ENCODE peak calls at places on chromosomes 11 and 22, in six cellular contexts. J is MM.1S, D is GM23248, W is HCT116, E is PC-3, A is SK-N-SH. Q is an unnamed sample.

GRCh38 chr11:23732026-23732425 is 764.8 kb upstream of the LUZP2 start:
- DNase-seq in J (no peak), D (peak; percentile 6), W (no peak), E (no peak), A (no peak), Q (no peak)

GRCh38 chr11:47716692-47717091 is 1.5 kb upstream of the AGBL2 start:
- DNase-seq in J (peak; percentile 25), D (no peak), W (no peak), E (no peak), A (no peak), Q (no peak)

GRCh38 chr11:87573708-87574107 is 536.0 kb downstream of the TMEM135 start:
- DNase-seq in J (no peak), D (no peak), W (no peak), E (no peak), A (no peak), Q (no peak)

GRCh38 chr11:62181097-62181496 is 8.9 kb upstream of the SCGB1D1 start:
- DNase-seq in J (no peak), D (no peak), W (no peak), E (no peak), A (no peak), Q (no peak)

GRCh38 chr11:105022998-105023397 is at the start of gene CASP5:
- DNase-seq in J (no peak), D (no peak), W (no peak), E (no peak), A (no peak), Q (no peak)

GRCh38 chr22:49791682-49792081 is 36.0 kb downstream of the BRD1 start:
- DNase-seq in J (no peak), D (no peak), W (no peak), E (peak; percentile 12), A (no peak), Q (no peak)

GRCh38 chr22:49735411-49736311 is 92.0 kb downstream of the BRD1 start:
- DNase-seq in J (peak; percentile 46), D (peak; percentile 28), W (no peak), E (peak; percentile 30), A (peak; percentile 76), Q (peak; percentile 66)

GRCh38 chr11:108826136-108826535 is 161.3 kb downstream of the DDX10 start:
- DNase-seq in J (no peak), D (no peak), W (no peak), E (no peak), A (no peak), Q (no peak)

GRCh38 chr11:91173701-91174100 is 950.9 kb upstream of the CHORDC1 start:
- DNase-seq in J (no peak), D (no peak), W (no peak), E (peak; percentile 64), A (no peak), Q (no peak)

GRCh38 chr11:12094872-12095800 is 15.3 kb upstream of the MICAL2 start:
- DNase-seq in J (no peak), D (no peak), W (no peak), E (no peak), A (no peak), Q (no peak)

GRCh38 chr11:126698576-126698975 is 302.0 kb downstream of the KIRREL3 start:
- DNase-seq in J (no peak), D (no peak), W (no peak), E (no peak), A (no peak), Q (no peak)

GRCh38 chr11:78039391-78039918 is 16.4 kb upstream of the KCTD14 start:
- DNase-seq in J (no peak), D (no peak), W (no peak), E (no peak), A (no peak), Q (no peak)

GRCh38 chr11:112049777-112050176 is 24.0 kb downstream of the PIH1D2 start:
- DNase-seq in J (no peak), D (no peak), W (no peak), E (no peak), A (no peak), Q (no peak)

GRCh38 chr22:24051568-24051967 is 40.5 kb downstream of the CABIN1 start:
- DNase-seq in J (no peak), D (peak; percentile 93), W (no peak), E (no peak), A (no peak), Q (no peak)

GRCh38 chr11:116598036-116598435 is 174.8 kb downstream of the BUD13 start:
- DNase-seq in J (no peak), D (no peak), W (no peak), E (no peak), A (no peak), Q (no peak)

GRCh38 chr11:75239551-75240290 is 853 bp upstream of the TPBGL start:
- DNase-seq in J (no peak), D (no peak), W (no peak), E (no peak), A (peak; percentile 10), Q (no peak)

GRCh38 chr11:75241036-75241905 is 697 bp downstream of the TPBGL start:
- DNase-seq in J (peak; percentile 80), D (peak; percentile 94), W (peak; percentile 54), E (peak; percentile 94), A (peak; percentile 98), Q (no peak)

GRCh38 chr11:75237050-75237449 is 3.5 kb upstream of the TPBGL start:
- DNase-seq in J (no peak), D (no peak), W (no peak), E (no peak), A (no peak), Q (no peak)

GRCh38 chr11:75240381-75241035 is at the start of gene TPBGL:
- DNase-seq in J (no peak), D (peak; percentile 5), W (no peak), E (no peak), A (peak; percentile 79), Q (no peak)

DNA sequence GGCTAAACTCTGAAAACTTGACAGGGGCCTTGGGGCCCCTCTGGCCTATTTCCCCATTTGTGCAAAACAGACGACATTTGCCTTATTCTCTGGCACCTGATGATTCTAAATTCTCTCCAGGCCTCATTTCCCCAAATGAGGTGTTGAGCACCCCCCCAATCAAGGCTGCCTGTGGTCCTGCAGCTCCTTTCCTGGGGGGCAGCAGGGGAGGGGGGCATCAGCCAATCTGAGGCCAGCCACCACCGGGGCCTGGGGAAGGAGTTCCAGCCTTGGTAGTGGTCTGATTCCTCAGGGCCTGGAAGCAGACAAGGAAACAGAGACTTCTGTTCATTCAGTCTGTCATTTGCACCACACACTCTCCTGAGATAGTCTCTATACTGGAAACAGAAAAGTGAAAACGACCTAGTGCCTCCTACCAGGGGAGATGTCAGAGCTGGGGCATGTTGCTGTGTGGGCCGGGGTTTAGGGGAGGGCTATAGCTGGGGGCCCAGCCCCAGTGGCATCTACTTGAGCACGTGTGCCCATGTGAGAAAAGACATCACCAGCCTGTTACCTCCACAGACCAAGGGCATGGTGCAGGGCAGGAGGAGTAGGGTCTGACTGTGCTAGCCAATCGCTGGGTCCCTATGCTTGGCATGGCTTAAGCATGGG is 1.9 kb upstream of the TPBGL start:
- DNase-seq in J (no peak), D (no peak), W (no peak), E (no peak), A (peak; percentile 17), Q (no peak)
- H3K27me3 ChIP-seq in J (peaks cover 70% of the 10 kb centered on the region), D (peaks cover 28% of the 10 kb centered on the region), W (no peaks in the 10 kb centered on the region), E (peaks cover 36% of the 10 kb centered on the region), A (peaks cover 21% of the 10 kb centered on the region), Q (no peaks in the 10 kb centered on the region)

GRCh38 chr11:67435727-67436458 is 1.6 kb downstream of the PTPRCAP start:
- DNase-seq in J (no peak), D (no peak), W (no peak), E (no peak), A (no peak), Q (no peak)

GRCh38 chr11:67438121-67438902 is 830 bp upstream of the PTPRCAP start:
- DNase-seq in J (no peak), D (no peak), W (no peak), E (no peak), A (no peak), Q (peak; percentile 95)

GRCh38 chr11:67436459-67437081 is 912 bp downstream of the PTPRCAP start:
- DNase-seq in J (no peak), D (no peak), W (no peak), E (no peak), A (no peak), Q (peak; percentile 96)

GRCh38 chr11:67435031-67435726 is 2.3 kb downstream of the PTPRCAP start:
- DNase-seq in J (no peak), D (no peak), W (no peak), E (no peak), A (no peak), Q (peak; percentile 78)

DNA sequence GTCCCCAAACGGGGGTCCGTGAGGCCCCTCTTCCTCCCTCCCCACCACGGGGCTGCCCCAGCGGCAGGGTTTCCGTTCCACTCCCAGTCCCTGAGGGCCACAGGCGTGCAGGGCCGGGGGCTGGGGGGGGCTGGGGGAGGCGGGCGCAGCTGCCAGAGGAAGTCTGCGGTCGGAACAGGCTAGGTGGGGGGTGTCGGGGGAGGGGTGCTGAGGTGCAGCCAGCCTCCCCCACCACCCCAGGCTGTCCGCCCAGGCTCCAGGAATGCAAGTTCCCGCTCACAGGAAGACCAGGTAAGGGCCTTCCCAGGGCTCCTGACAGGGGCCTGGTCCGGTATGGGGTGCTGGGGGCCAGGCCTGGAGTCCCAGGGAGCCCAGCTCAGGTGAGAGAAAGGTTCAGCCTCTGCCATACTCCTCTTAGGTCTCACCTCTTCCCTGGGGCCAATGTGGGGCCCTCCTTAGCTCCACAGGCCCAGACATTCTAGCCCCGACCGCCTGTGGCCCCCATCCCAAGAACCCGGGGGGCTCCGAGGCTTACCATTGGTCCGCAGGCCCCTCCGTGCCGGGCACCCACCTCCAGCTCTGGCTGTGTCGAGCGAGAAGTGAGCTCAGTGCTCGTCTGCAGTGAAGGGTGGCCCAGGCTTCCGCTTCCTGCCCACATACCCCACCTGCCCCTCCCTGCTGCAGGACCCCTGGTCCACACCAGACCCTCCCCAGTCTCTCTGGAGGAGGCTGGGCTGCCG is at the start of gene PTPRCAP:
- DNase-seq in J (no peak), D (no peak), W (no peak), E (no peak), A (no peak), Q (peak; percentile 93)
- H3K9ac ChIP-seq in J (no peak within 1 kb of the TSS), D (no peak within 1 kb of the TSS), W (no peak within 1 kb of the TSS), E (no peak within 1 kb of the TSS), A (no peak within 1 kb of the TSS), Q (peak within 1 kb of the TSS; percentile 95)

GRCh38 chr11:118898400-118899295 is 15.0 kb downstream of the CXCR5 start:
- DNase-seq in J (no peak), D (no peak), W (no peak), E (no peak), A (no peak), Q (no peak)

GRCh38 chr11:118896921-118897591 is 13.4 kb downstream of the CXCR5 start:
- DNase-seq in J (no peak), D (no peak), W (no peak), E (no peak), A (no peak), Q (no peak)

GRCh38 chr11:118899296-118899688 is 15.6 kb downstream of the CXCR5 start:
- DNase-seq in J (no peak), D (no peak), W (no peak), E (no peak), A (no peak), Q (no peak)

GRCh38 chr11:118896472-118896913 is 12.8 kb downstream of the CXCR5 start:
- DNase-seq in J (no peak), D (no peak), W (no peak), E (no peak), A (no peak), Q (no peak)

GRCh38 chr11:118897721-118898310 is 14.1 kb downstream of the CXCR5 start:
- DNase-seq in J (no peak), D (no peak), W (no peak), E (no peak), A (no peak), Q (no peak)
- H3K9me2 ChIP-seq in J (no peaks in the 10 kb centered on the region), D (no peaks in the 10 kb centered on the region), W (no peaks in the 10 kb centered on the region), E (no peaks in the 10 kb centered on the region), A (no peaks in the 10 kb centered on the region), Q (no peaks in the 10 kb centered on the region)

GRCh38 chr22:32448980-32449379 is 15.3 kb downstream of the BPIFC start:
- DNase-seq in J (no peak), D (no peak), W (no peak), E (peak; percentile 14), A (no peak), Q (no peak)
- H3K27me3 ChIP-seq in J (no peaks in the 10 kb centered on the region), D (peaks cover 15% of the 10 kb centered on the region), W (peaks cover 5% of the 10 kb centered on the region), E (peaks cover 15% of the 10 kb centered on the region), A (no peaks in the 10 kb centered on the region), Q (no peaks in the 10 kb centered on the region)